ENCODE peak calls at places on chromosomes 13 and 19, in four cellular contexts. G is GM13976, U is mucosa of descending colon, P is endothelial cell. E is an unnamed sample.

GRCh38 chr19:2332341-2333026 is 4.0 kb downstream of the SPPL2B start:
- DNase-seq in G (peak), U (peak), P (no peak), E (peak)

GRCh38 chr13:114129649-114130062 is 2.8 kb downstream of the RASA3 start:
- DNase-seq in G (no peak), U (no peak), P (no peak), E (peak)

GRCh38 chr19:34732548-34733255 is 1.3 kb upstream of the ZNF181 start:
- DNase-seq in G (peak), U (peak), P (no peak), E (peak)

GRCh38 chr13:77529501-77529840 is 6.0 kb upstream of the SCEL start:
- DNase-seq in G (no peak), U (no peak), P (no peak), E (no peak)

GRCh38 chr13:109734002-109734785 is 52.2 kb downstream of the IRS2 start:
- DNase-seq in G (no peak), U (no peak), P (no peak), E (no peak)

GRCh38 chr13:29239653-29240525 is 355.6 kb downstream of the SLC7A1 start:
- DNase-seq in G (no peak), U (no peak), P (no peak), E (no peak)

GRCh38 chr19:42068756-42069571 is 1.0 kb downstream of the GRIK5 start:
- DNase-seq in G (no peak), U (no peak), P (peak), E (no peak)

GRCh38 chr19:49017666-49018351 is 918 bp upstream of the LHB start:
- DNase-seq in G (peak), U (peak), P (peak), E (peak)

GRCh38 chr13:110435331-110435730 is 126.2 kb downstream of the RAB20 start:
- DNase-seq in G (no peak), U (no peak), P (no peak), E (no peak)

GRCh38 chr19:8214802-8215201 is 5.6 kb downstream of the CERS4 start:
- DNase-seq in G (no peak), U (no peak), P (no peak), E (no peak)

GRCh38 chr19:11995174-11995573 is 30.3 kb downstream of the ZNF763 start:
- DNase-seq in G (no peak), U (no peak), P (no peak), E (no peak)

GRCh38 chr13:107835339-107836018 is 379.9 kb downstream of the LIG4 start:
- DNase-seq in G (no peak), U (no peak), P (no peak), E (no peak)

GRCh38 chr13:80778302-80778701 is 437.4 kb upstream of the SPRY2 start:
- DNase-seq in G (no peak), U (no peak), P (no peak), E (no peak)

GRCh38 chr19:42290523-42291436 is 11.2 kb upstream of the PRR19 start:
- DNase-seq in G (peak), U (peak), P (peak), E (peak)

GRCh38 chr13:114099918-114100445 is 32.4 kb downstream of the RASA3 start:
- DNase-seq in G (no peak), U (peak), P (no peak), E (no peak)

DNA sequence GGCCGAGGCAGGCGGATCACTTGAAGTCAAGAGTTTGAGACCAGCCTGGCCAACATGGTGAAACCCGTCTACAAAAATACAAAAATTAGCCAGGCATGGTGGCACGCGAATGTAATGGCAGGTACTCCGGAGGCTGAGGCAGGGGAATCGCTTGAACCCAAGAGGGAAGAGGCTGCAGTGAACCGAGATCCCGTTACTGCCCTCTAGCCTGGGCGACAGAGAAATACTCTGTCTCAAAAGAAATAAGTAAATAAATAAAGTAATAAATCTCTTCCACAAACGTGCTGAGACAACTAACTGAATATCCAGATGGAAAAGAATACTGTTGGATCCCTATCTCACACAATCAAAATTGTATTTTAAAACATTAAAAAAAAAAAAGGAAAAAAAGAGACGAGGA is 807 bp upstream of the ZNF813 start:
- DNase-seq in G (no peak), U (no peak), P (no peak), E (no peak)
- TF ChIP-seq CTCF in G (no peak), U (no peak), P (no peak), E (no peak)

GRCh38 chr19:14089662-14090508 is 666 bp downstream of the SAMD1 start:
- DNase-seq in G (no peak), U (peak), P (peak), E (peak)

GRCh38 chr19:14093117-14093784 is 2.7 kb upstream of the SAMD1 start:
- DNase-seq in G (no peak), U (no peak), P (no peak), E (no peak)

GRCh38 chr19:14090509-14091085 is at the start of gene SAMD1:
- DNase-seq in G (peak), U (peak), P (peak), E (peak)

GRCh38 chr19:14091086-14091884 is 734 bp upstream of the SAMD1 start:
- DNase-seq in G (peak), U (peak), P (peak), E (peak)

GRCh38 chr19:14091885-14092462 is 1.4 kb upstream of the SAMD1 start:
- DNase-seq in G (peak), U (no peak), P (no peak), E (peak)
- TF ChIP-seq CTCF in G (no peak), U (no peak), P (no peak), E (no peak)

GRCh38 chr13:72808917-72809500 is 27.1 kb downstream of the PIBF1 start:
- DNase-seq in G (peak), U (no peak), P (no peak), E (no peak)
- TF ChIP-seq CTCF in G (no peak), U (peak), P (peak), E (peak)

GRCh38 chr19:43430142-43430710 is 15.5 kb downstream of the TEX101 start:
- DNase-seq in G (no peak), U (no peak), P (peak), E (peak)

GRCh38 chr19:43433689-43434088 is 19.0 kb downstream of the TEX101 start:
- DNase-seq in G (no peak), U (no peak), P (no peak), E (no peak)

GRCh38 chr19:43435775-43436174 is 21.1 kb downstream of the TEX101 start:
- DNase-seq in G (no peak), U (no peak), P (no peak), E (no peak)

GRCh38 chr19:43430976-43431375 is 16.3 kb downstream of the TEX101 start:
- DNase-seq in G (no peak), U (no peak), P (no peak), E (no peak)

GRCh38 chr19:43432866-43433673 is 18.4 kb downstream of the TEX101 start:
- DNase-seq in G (peak), U (peak), P (peak), E (peak)
- TF ChIP-seq CTCF in G (peak), U (peak), P (peak), E (peak)

GRCh38 chr19:4687396-4687795 is 17.3 kb upstream of the MYDGF start:
- DNase-seq in G (no peak), U (no peak), P (no peak), E (no peak)
- TF ChIP-seq CTCF in G (no peak), U (no peak), P (no peak), E (no peak)

GRCh38 chr13:111630411-111630810 is 310.0 kb downstream of the TEX29 start:
- DNase-seq in G (no peak), U (no peak), P (no peak), E (no peak)

GRCh38 chr13:111627596-111627995 is 307.2 kb downstream of the TEX29 start:
- DNase-seq in G (no peak), U (no peak), P (no peak), E (no peak)

GRCh38 chr13:111629016-111629415 is 308.6 kb downstream of the TEX29 start:
- DNase-seq in G (no peak), U (no peak), P (no peak), E (no peak)

GRCh38 chr13:111629933-111630332 is 309.5 kb downstream of the TEX29 start:
- DNase-seq in G (no peak), U (no peak), P (no peak), E (no peak)

GRCh38 chr13:111629457-111629856 is 309.0 kb downstream of the TEX29 start:
- DNase-seq in G (no peak), U (no peak), P (no peak), E (no peak)
- TF ChIP-seq CTCF in G (no peak), U (no peak), P (no peak), E (no peak)

DNA sequence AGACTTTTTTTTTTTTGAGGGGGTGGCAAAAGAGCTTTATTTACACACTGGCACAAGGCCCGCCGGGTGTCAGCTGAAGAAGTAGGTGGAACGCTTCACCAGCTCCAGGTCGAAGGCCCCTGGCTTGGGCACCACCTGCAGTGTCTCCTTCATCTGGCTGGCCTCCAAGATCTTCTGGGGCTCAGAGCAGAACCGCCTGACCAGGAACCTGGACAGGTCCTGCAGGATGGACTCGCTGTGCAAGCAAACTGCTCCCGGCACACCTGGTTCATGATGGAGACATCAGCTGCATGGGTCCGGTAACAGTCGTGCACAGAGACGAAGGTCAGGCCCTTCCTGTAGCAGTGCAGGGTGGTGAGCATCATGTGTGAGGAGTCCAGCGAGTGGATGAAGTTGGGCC is 4.4 kb upstream of the CYP4F2 start:
- DNase-seq in G (no peak), U (no peak), P (no peak), E (no peak)
- TF ChIP-seq CTCF in G (no peak), U (no peak), P (no peak), E (no peak)

GRCh38 chr13:57582032-57582431 is 49.5 kb upstream of the PCDH17 start:
- DNase-seq in G (no peak), U (no peak), P (no peak), E (no peak)
- TF ChIP-seq CTCF in G (no peak), U (no peak), P (no peak), E (no peak)